ENCODE peak calls at places on chromosomes 2 and 18, in five cellular contexts. O is heart left ventricle, Z is GM23338, A is psoas muscle, X is upper lobe of right lung. R is an unnamed sample.

GRCh38 chr18:64713284-64713683 is 564.4 kb upstream of the LINC00305 start:
- ATAC-seq in A (no peak), X (peak), O (no peak), Z (no peak), R (no peak)

GRCh38 chr2:201263774-201264173 is 3.4 kb downstream of the CASP8 start:
- ATAC-seq in Z (no peak), A (no peak), O (no peak), X (peak), R (no peak)

GRCh38 chr2:224951723-224952481 is 90.4 kb downstream of the DOCK10 start:
- ATAC-seq in X (no peak), Z (no peak), A (no peak), O (no peak), R (no peak)

GRCh38 chr2:174112073-174112472 is 136.3 kb downstream of the OLA1 start:
- ATAC-seq in X (peak), O (no peak), Z (no peak), A (no peak), R (no peak)

GRCh38 chr18:56715121-56715520 is 64.0 kb downstream of the WDR7 start:
- ATAC-seq in A (no peak), X (no peak), O (no peak), Z (no peak), R (no peak)

GRCh38 chr2:160201849-160202539 is 1.9 kb upstream of the ITGB6 start:
- ATAC-seq in Z (no peak), O (no peak), X (no peak), A (no peak), R (no peak)

GRCh38 chr2:151765760-151766159 is 31.5 kb upstream of the NEB start:
- ATAC-seq in Z (peak), O (peak), X (peak), A (no peak), R (no peak)

GRCh38 chr2:217947341-217948316 is 55.2 kb downstream of the TNS1 start:
- ATAC-seq in X (peak), A (no peak), Z (peak), O (no peak), R (no peak)

GRCh38 chr2:187529977-187530721 is 24.1 kb downstream of the TFPI start:
- ATAC-seq in X (no peak), O (no peak), Z (no peak), A (no peak), R (no peak)

GRCh38 chr2:233062946-233063268 is 2.8 kb downstream of the INPP5D start:
- ATAC-seq in X (no peak), O (no peak), Z (peak), A (no peak), R (no peak)

GRCh38 chr18:67456691-67457090 is 59.8 kb downstream of the DSEL start:
- ATAC-seq in O (no peak), X (no peak), A (no peak), Z (no peak), R (no peak)

GRCh38 chr2:64325477-64325851 is 128.5 kb upstream of the LGALSL start:
- ATAC-seq in X (no peak), O (no peak), A (no peak), Z (no peak), R (no peak)

GRCh38 chr2:240604291-240604938 is 17.9 kb downstream of the CAPN10 start:
- ATAC-seq in Z (peak), A (peak), O (peak), X (peak), R (peak)

GRCh38 chr2:120894936-120895335 is 159.3 kb downstream of the GLI2 start:
- ATAC-seq in Z (no peak), X (no peak), A (no peak), O (no peak), R (no peak)

GRCh38 chr2:127721978-127722355 is 20.7 kb downstream of the SFT2D3 start:
- ATAC-seq in A (no peak), X (no peak), Z (no peak), O (peak), R (no peak)

GRCh38 chr2:121818546-121818945 is 63.1 kb downstream of the TSN start:
- ATAC-seq in X (no peak), Z (no peak), A (no peak), O (no peak), R (no peak)

GRCh38 chr2:199973703-199974102 is 18.3 kb downstream of the MAIP1 start:
- ATAC-seq in X (peak), Z (peak), A (no peak), O (peak), R (no peak)

GRCh38 chr2:203706403-203706802 is at the start of gene CD28:
- ATAC-seq in Z (no peak), X (peak), O (no peak), A (no peak), R (no peak)

GRCh38 chr2:105299290-105299689 is 30.2 kb downstream of the TGFBRAP1 start:
- ATAC-seq in A (no peak), O (no peak), X (no peak), Z (peak), R (no peak)

GRCh38 chr2:160167089-160167488 is 33.0 kb downstream of the ITGB6 start:
- ATAC-seq in O (no peak), A (no peak), Z (no peak), X (no peak), R (no peak)

GRCh38 chr2:43163365-43163715 is 63.1 kb downstream of the ZFP36L2 start:
- ATAC-seq in Z (no peak), O (no peak), A (no peak), X (no peak), R (no peak)

GRCh38 chr2:45354776-45355175 is 256.3 kb downstream of the SRBD1 start:
- ATAC-seq in X (no peak), Z (no peak), O (no peak), A (no peak), R (no peak)

GRCh38 chr2:238528953-238529781 is 102.4 kb downstream of the ASB1 start:
- ATAC-seq in O (no peak), X (peak), A (no peak), Z (no peak), R (no peak)

GRCh38 chr18:37778417-37779165 is 213.0 kb upstream of the CELF4 start:
- ATAC-seq in Z (peak), O (peak), A (peak), X (peak), R (peak)

GRCh38 chr2:71455741-71456569 is 2.6 kb downstream of the DYSF start:
- ATAC-seq in A (no peak), Z (peak), X (no peak), O (peak), R (peak)

GRCh38 chr2:7748717-7749415 is 831.7 kb downstream of the RNF144A start:
- ATAC-seq in X (no peak), Z (no peak), A (no peak), O (no peak), R (no peak)

GRCh38 chr18:48254077-48254602 is 155.0 kb downstream of the ZBTB7C start:
- ATAC-seq in X (no peak), O (no peak), Z (no peak), A (no peak), R (no peak)

GRCh38 chr18:10010611-10011015 is 96.8 kb downstream of the VAPA start:
- ATAC-seq in X (peak), O (peak), Z (no peak), A (peak), R (peak)

GRCh38 chr2:62923242-62923641 is 127.4 kb upstream of the OTX1 start:
- ATAC-seq in X (peak), A (no peak), Z (no peak), O (no peak), R (no peak)

GRCh38 chr2:198371902-198372611 is 567.7 kb downstream of the PLCL1 start:
- ATAC-seq in O (no peak), A (no peak), X (no peak), Z (no peak), R (no peak)

GRCh38 chr2:191557841-191558240 is 120.1 kb upstream of the NABP1 start:
- ATAC-seq in A (no peak), Z (no peak), O (no peak), X (no peak), R (no peak)

GRCh38 chr2:25977768-25978167 is 4.5 kb downstream of the KIF3C start:
- ATAC-seq in A (no peak), Z (no peak), X (no peak), O (no peak), R (no peak)

GRCh38 chr2:196798980-196799379 is 503 bp downstream of the GTF3C3 start:
- ATAC-seq in X (no peak), O (no peak), Z (no peak), A (no peak), R (no peak)

GRCh38 chr2:48227617-48228344 is 302.2 kb upstream of the STON1 start:
- ATAC-seq in O (peak), A (no peak), X (peak), Z (no peak), R (no peak)

GRCh38 chr2:10042301-10043161 is 819 bp upstream of the KLF11 start:
- ATAC-seq in A (peak), O (peak), X (peak), Z (peak), R (peak)

GRCh38 chr2:236687296-236687955 is 117.8 kb downstream of the ACKR3 start:
- ATAC-seq in X (peak), Z (no peak), A (peak), O (peak), R (no peak)

GRCh38 chr18:36441426-36441870 is 143.9 kb downstream of the FHOD3 start:
- ATAC-seq in A (peak), Z (no peak), X (no peak), O (peak), R (peak)

GRCh38 chr2:219248845-219249202 is 3.5 kb downstream of the STK16 start:
- ATAC-seq in O (no peak), Z (no peak), A (no peak), X (no peak), R (no peak)
- H3K4me3 ChIP-seq in O (peak), Z (no peak), A (peak), X (peak), R (no peak)

GRCh38 chr18:11802160-11802559 is 49.1 kb upstream of the CHMP1B start:
- ATAC-seq in O (no peak), X (no peak), Z (no peak), A (no peak), R (no peak)
- TF ChIP-seq CTCF in O (no peak), X (no peak), Z (no peak), A (no peak), R (no peak)

DNA sequence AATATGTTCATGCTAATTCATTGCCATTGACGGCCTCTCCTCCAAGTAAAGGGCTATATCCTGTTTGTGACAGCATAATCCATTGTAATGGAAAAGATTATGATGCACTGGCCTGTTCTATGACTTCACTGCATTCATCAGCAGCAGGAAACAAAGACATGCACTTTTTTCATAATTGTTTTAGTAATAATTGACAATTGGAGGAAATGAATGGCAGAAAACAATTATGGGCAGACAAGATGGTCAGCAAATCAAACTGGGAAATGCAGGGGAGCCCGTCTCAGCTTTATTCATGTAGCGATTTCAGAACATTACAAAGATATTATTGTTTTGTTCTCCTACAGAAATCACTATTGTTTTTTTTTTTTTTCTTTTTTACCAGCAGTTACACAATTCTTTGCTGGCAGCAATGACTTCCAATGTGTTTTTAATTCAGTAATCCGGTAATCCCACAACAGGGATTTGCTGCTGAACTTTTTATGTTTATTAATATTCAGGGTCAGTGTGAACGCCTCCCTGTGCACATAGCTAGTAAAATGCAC is 33.9 kb upstream of the RASGRP3 start:
- ATAC-seq in A (no peak), X (no peak), O (peak), Z (no peak), R (peak)
- H3K4me3 ChIP-seq in A (no peak), X (no peak), O (no peak), Z (no peak), R (no peak)

GRCh38 chr2:28870146-28870891 is at the start of gene TRMT61B:
- ATAC-seq in O (peak), Z (peak), A (peak), X (peak), R (peak)
- TF ChIP-seq CTCF in O (no peak), Z (no peak), A (no peak), X (no peak), R (no peak)

DNA sequence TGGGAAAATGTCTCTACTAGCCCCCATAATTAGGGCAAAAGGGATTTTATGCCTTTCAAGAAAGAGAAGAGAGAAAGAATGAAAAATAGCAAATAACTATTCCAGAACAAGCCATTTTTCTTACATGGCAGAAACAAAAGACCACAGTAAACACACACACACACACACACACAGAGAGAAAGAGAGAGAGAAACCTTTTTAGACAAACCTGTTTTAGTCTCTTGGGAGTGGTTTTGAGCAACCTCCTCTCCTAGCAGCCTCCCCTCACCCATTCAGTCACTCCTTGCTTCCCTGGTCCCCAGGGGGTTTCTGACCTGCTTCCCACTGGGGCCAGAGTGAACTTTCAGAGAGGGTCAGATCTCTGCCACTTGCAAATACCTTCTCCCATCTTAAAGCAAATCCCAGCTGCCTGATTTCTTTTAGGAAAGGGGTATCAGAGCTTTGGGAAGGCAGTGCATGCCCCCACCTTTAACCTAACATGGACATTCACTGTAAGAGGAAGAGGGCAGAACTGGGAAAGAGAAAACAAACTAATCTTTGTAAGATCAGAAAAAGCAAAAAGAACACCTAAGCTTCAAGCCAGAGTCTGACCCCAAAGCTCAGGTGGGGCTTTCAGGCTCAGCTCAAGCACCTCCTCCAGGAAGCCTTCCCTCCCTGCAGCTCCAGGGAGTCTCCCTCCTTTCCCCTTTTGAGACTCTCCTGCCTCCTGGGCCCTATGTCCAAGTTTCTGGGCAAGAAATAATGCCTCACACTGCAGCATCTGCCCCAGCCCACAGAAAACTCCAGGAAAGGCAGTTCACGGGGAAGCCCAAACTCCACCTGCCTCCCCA is 2.8 kb downstream of the SDC1 start:
- ATAC-seq in Z (no peak), O (no peak), X (no peak), A (no peak), R (no peak)
- H3K4me3 ChIP-seq in Z (peak), O (no peak), X (peak), A (no peak), R (no peak)

GRCh38 chr2:82811946-82812345 is 1647.1 kb downstream of the SUCLG1 start:
- ATAC-seq in O (no peak), X (no peak), A (no peak), Z (no peak), R (no peak)
- TF ChIP-seq CTCF in O (no peak), X (no peak), A (no peak), Z (no peak), R (no peak)

DNA sequence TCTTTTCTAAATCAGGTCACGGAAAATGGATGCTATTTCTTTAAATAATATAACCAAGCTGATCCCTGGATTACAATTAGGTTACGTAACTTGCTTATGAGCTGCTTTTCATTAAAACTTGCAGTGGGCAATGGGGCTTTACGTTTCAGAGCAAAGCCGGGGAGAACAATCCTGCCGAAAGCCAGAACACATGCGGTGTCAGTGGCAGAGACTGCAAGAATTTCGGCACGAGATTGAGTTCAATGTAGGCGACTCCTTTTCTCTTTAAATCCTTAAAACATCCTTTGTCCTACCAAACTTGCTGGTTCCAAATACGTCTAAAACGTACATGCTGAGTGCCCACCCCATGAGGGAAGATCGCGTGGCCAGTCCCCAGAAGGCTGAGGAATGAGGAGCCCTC is 36.8 kb upstream of the NCOA1 start:
- ATAC-seq in A (no peak), X (no peak), Z (peak), O (peak), R (no peak)
- H3K4me3 ChIP-seq in A (peak), X (peak), Z (no peak), O (peak), R (peak)

R was measured in gastroesophageal sphincter.